ENCODE peak calls at places on chromosomes 7 and 10, in nine cellular contexts. T is bronchial epithelial cell, W is fibroblast of the aortic adventitia, J is cardiac fibroblast, K is GM23338, A is left ventricle myocardium inferior, B is OCI-LY7, L is mucosa of descending colon, N is ovary. Y is an unnamed sample.

GRCh38 chr10:117212176-117212575 is 14.9 kb downstream of the KCNK18 start:
- DNase-seq in T (no peak), W (no peak), J (no peak), K (no peak), A (no peak), B (no peak), L (no peak), N (no peak), Y (no peak)

GRCh38 chr10:103715430-103715829 is 139.9 kb downstream of the SH3PXD2A start:
- DNase-seq in T (peak; percentile 77), W (peak; percentile 80), J (peak; percentile 77), K (no peak), A (no peak), B (no peak), L (no peak), N (no peak), Y (no peak)

GRCh38 chr10:97928897-97929296 is 79.3 kb downstream of the GOLGA7B start:
- DNase-seq in T (no peak), W (no peak), J (no peak), K (no peak), A (no peak), B (no peak), L (no peak), N (no peak), Y (no peak)

GRCh38 chr10:36232935-36233334 is 590.8 kb upstream of the FZD8 start:
- DNase-seq in T (no peak), W (no peak), J (no peak), K (no peak), A (no peak), B (no peak), L (no peak), N (no peak), Y (no peak)

GRCh38 chr7:50771120-50772002 is 11.3 kb downstream of the GRB10 start:
- DNase-seq in T (no peak), W (no peak), J (no peak), K (no peak), A (no peak), B (no peak), L (no peak), N (no peak), Y (peak; percentile 43)

GRCh38 chr7:39650676-39651075 is 27.3 kb downstream of the RALA start:
- DNase-seq in T (no peak), W (peak; percentile 94), J (peak; percentile 86), K (no peak), A (peak; percentile 30), B (no peak), L (no peak), N (no peak), Y (peak; percentile 60)

GRCh38 chr10:110398419-110399162 is 93.9 kb upstream of the SMNDC1 start:
- DNase-seq in T (peak; percentile 100), W (peak; percentile 95), J (peak; percentile 99), K (peak; percentile 28), A (no peak), B (no peak), L (peak; percentile 82), N (no peak), Y (peak; percentile 94)

GRCh38 chr10:69385454-69386350 is 31.0 kb downstream of the TACR2 start:
- DNase-seq in T (peak; percentile 96), W (no peak), J (no peak), K (no peak), A (no peak), B (no peak), L (no peak), N (no peak), Y (no peak)

GRCh38 chr10:89805599-89806013 is 104.2 kb downstream of the KIF20B start:
- DNase-seq in T (no peak), W (no peak), J (no peak), K (no peak), A (no peak), B (no peak), L (no peak), N (no peak), Y (no peak)

GRCh38 chr7:116542618-116543017 is 17.8 kb downstream of the CAV1 start:
- DNase-seq in T (no peak), W (no peak), J (peak; percentile 48), K (no peak), A (no peak), B (no peak), L (no peak), N (no peak), Y (peak; percentile 64)

GRCh38 chr10:58704226-58705200 is 191.8 kb downstream of the BICC1 start:
- DNase-seq in T (peak; percentile 37), W (peak; percentile 86), J (peak; percentile 79), K (no peak), A (no peak), B (no peak), L (no peak), N (no peak), Y (peak; percentile 83)

GRCh38 chr10:15451137-15452094 is 80.3 kb upstream of the FAM171A1 start:
- DNase-seq in T (no peak), W (no peak), J (no peak), K (no peak), A (no peak), B (no peak), L (no peak), N (no peak), Y (no peak)

GRCh38 chr10:9012312-9012711 is 957.8 kb downstream of the GATA3 start:
- DNase-seq in T (peak; percentile 55), W (no peak), J (peak; percentile 57), K (no peak), A (no peak), B (no peak), L (no peak), N (no peak), Y (peak; percentile 54)

GRCh38 chr10:974038-974784 is 14.0 kb upstream of the GTPBP4 start:
- DNase-seq in T (no peak), W (peak; percentile 27), J (peak; percentile 66), K (no peak), A (no peak), B (no peak), L (no peak), N (no peak), Y (peak; percentile 10)

GRCh38 chr7:37341033-37341630 is 107.5 kb downstream of the ELMO1 start:
- DNase-seq in T (no peak), W (no peak), J (no peak), K (no peak), A (no peak), B (peak; percentile 44), L (no peak), N (no peak), Y (no peak)

GRCh38 chr10:14466256-14466655 is 135.5 kb upstream of the FRMD4A start:
- DNase-seq in T (no peak), W (no peak), J (peak; percentile 52), K (no peak), A (no peak), B (no peak), L (no peak), N (no peak), Y (no peak)

GRCh38 chr10:69490876-69491275 is 39.6 kb downstream of the TSPAN15 start:
- DNase-seq in T (no peak), W (no peak), J (no peak), K (no peak), A (no peak), B (no peak), L (no peak), N (no peak), Y (no peak)

GRCh38 chr10:6543431-6544005 is 36.6 kb downstream of the PRKCQ start:
- DNase-seq in T (no peak), W (no peak), J (no peak), K (no peak), A (no peak), B (peak; percentile 29), L (peak; percentile 29), N (no peak), Y (no peak)

DNA sequence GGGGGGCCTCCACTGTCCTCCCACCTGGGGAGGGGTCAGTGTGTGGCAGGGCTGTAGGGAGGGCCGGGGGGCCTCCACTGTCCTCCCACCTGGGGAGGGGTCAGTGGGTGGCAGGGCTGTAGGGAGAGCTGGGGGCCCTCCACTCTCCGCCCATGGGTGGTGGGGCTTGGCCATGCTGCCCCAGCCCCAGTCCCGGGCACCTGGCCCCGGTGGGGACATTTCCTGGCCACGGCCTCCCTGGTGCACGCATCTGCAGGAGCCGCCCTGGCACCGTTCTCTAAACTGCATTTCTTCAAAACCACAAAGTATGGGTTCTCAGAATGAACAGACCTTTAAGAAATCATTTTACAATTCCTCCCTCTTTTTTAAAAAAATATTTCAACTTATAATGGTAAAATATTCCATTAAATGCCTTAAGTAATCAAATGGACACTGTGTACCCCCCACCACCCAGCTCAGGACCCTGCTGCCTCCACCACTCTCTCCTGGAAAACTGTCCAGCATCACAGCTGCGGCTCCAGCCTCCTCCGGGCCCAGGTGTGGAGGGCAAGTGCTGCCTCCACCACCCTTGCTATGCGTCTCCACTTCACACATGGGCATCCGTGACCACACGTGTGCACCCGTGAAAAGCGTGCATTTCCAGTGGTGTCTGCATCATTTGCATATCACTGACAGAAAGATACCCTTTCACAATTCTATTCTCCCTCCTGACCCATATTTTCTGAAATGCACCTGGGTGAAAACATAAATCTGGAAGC is 89.5 kb upstream of the PDGFA start:
- DNase-seq in T (no peak), W (no peak), J (no peak), K (no peak), A (no peak), B (no peak), L (no peak), N (no peak), Y (peak; percentile 42)
- H3K4me3 ChIP-seq in T (no peak overlapping the region), W (no peak overlapping the region), J (no peak overlapping the region), K (no peak overlapping the region), A (no peak overlapping the region), B (no peak overlapping the region), L (no peak overlapping the region), N (no peak overlapping the region), Y (no peak overlapping the region)

GRCh38 chr10:12617205-12618175 is 268.1 kb downstream of the CAMK1D start:
- DNase-seq in T (peak; percentile 56), W (no peak), J (no peak), K (no peak), A (no peak), B (no peak), L (no peak), N (no peak), Y (no peak)
- H3K4me3 ChIP-seq in T (no peak overlapping the region), W (no peak overlapping the region), J (no peak overlapping the region), K (no peak overlapping the region), A (no peak overlapping the region), B (no peak overlapping the region), L (no peak overlapping the region), N (no peak overlapping the region), Y (no peak overlapping the region)

GRCh38 chr7:27198871-27199801 is 755 bp downstream of the HOXA13 start:
- DNase-seq in T (no peak), W (no peak), J (no peak), K (peak; percentile 70), A (no peak), B (peak; percentile 27), L (peak; percentile 61), N (no peak), Y (peak; percentile 5)
- H3K4me3 ChIP-seq in T (no peak overlapping the region), W (no peak overlapping the region), J (no peak overlapping the region), K (peak overlapping the region; percentile 46), A (peak overlapping the region; percentile 43), B (peak overlapping the region; percentile 73), L (peak overlapping the region; percentile 68), N (peak overlapping the region; percentile 20), Y (no peak overlapping the region)

GRCh38 chr10:22341936-22342222 is 3.4 kb upstream of the SPAG6 start:
- DNase-seq in T (no peak), W (no peak), J (no peak), K (no peak), A (no peak), B (no peak), L (no peak), N (no peak), Y (no peak)
- H3K4me3 ChIP-seq in T (no peak overlapping the region), W (no peak overlapping the region), J (no peak overlapping the region), K (no peak overlapping the region), A (peak overlapping the region; percentile 89), B (no peak overlapping the region), L (no peak overlapping the region), N (no peak overlapping the region), Y (no peak overlapping the region)

GRCh38 chr10:131977323-131978096 is 4.2 kb downstream of the BNIP3 start:
- DNase-seq in T (no peak), W (no peak), J (no peak), K (no peak), A (no peak), B (no peak), L (no peak), N (no peak), Y (no peak)
- H3K4me3 ChIP-seq in T (no peak overlapping the region), W (no peak overlapping the region), J (no peak overlapping the region), K (no peak overlapping the region), A (no peak overlapping the region), B (no peak overlapping the region), L (no peak overlapping the region), N (no peak overlapping the region), Y (no peak overlapping the region)